ENCODE peak calls at places on chromosomes 7 and 10, in eight cellular contexts. Z, V, U, J, W, O, T and Q are unnamed samples.
A peak's percentile ranks its signal among the peaks of the same experiment; 100 is the strongest.

GRCh38 chr10:111114931-111115500 is 38.2 kb downstream of the ADRA2A start:
- DNase-seq in Z (no peak), V (no peak), U (no peak), J (no peak), W (peak; percentile 34), O (no peak), T (no peak), Q (no peak)

GRCh38 chr7:41835977-41836530 is 133.2 kb upstream of the INHBA start:
- DNase-seq in Z (no peak), V (no peak), U (no peak), J (no peak), W (no peak), O (no peak), T (no peak), Q (no peak)

GRCh38 chr7:41979834-41980307 is 257.1 kb downstream of the GLI3 start:
- DNase-seq in Z (peak; percentile 33), V (no peak), U (no peak), J (no peak), W (no peak), O (no peak), T (no peak), Q (peak; percentile 13)

GRCh38 chr10:109886037-109886787 is 37.1 kb downstream of the XPNPEP1 start:
- DNase-seq in Z (no peak), V (no peak), U (no peak), J (no peak), W (no peak), O (no peak), T (no peak), Q (no peak)

GRCh38 chr10:30559118-30559684 is 70.4 kb downstream of the LYZL2 start:
- DNase-seq in Z (no peak), V (no peak), U (no peak), J (no peak), W (no peak), O (no peak), T (no peak), Q (no peak)

GRCh38 chr10:90787906-90788491 is 69.8 kb downstream of the HTR7 start:
- DNase-seq in Z (peak; percentile 35), V (peak; percentile 29), U (peak; percentile 6), J (peak; percentile 12), W (no peak), O (no peak), T (no peak), Q (peak; percentile 52)

GRCh38 chr7:129262333-129262732 is 37.5 kb downstream of the AHCYL2 start:
- DNase-seq in Z (no peak), V (peak; percentile 12), U (no peak), J (no peak), W (no peak), O (no peak), T (no peak), Q (no peak)

GRCh38 chr10:60718891-60719290 is 59.4 kb upstream of the CDK1 start:
- DNase-seq in Z (no peak), V (no peak), U (no peak), J (no peak), W (no peak), O (no peak), T (no peak), Q (no peak)

GRCh38 chr7:133739817-133740216 is 387.3 kb upstream of the LRGUK start:
- DNase-seq in Z (no peak), V (no peak), U (no peak), J (no peak), W (no peak), O (no peak), T (no peak), Q (no peak)

GRCh38 chr10:63429280-63429679 is 36.5 kb downstream of the JMJD1C start:
- DNase-seq in Z (no peak), V (no peak), U (no peak), J (no peak), W (no peak), O (no peak), T (no peak), Q (no peak)

GRCh38 chr7:40761757-40762342 is 627.0 kb downstream of the SUGCT start:
- DNase-seq in Z (no peak), V (no peak), U (no peak), J (no peak), W (no peak), O (no peak), T (no peak), Q (no peak)

GRCh38 chr7:34060548-34060947 is 155.2 kb downstream of the BMPER start:
- DNase-seq in Z (no peak), V (no peak), U (no peak), J (no peak), W (no peak), O (no peak), T (peak; percentile 70), Q (peak; percentile 51)

GRCh38 chr10:93671042-93671441 is 31.4 kb downstream of the FRA10AC1 start:
- DNase-seq in Z (no peak), V (no peak), U (no peak), J (no peak), W (no peak), O (no peak), T (no peak), Q (no peak)

GRCh38 chr10:132846631-132847415 is 60.9 kb upstream of the NKX6-2 start:
- DNase-seq in Z (no peak), V (no peak), U (no peak), J (no peak), W (peak; percentile 62), O (no peak), T (no peak), Q (no peak)

GRCh38 chr7:5296627-5297226 is 14.0 kb downstream of the SLC29A4 start:
- DNase-seq in Z (peak; percentile 69), V (peak; percentile 80), U (peak; percentile 74), J (peak; percentile 75), W (no peak), O (no peak), T (no peak), Q (no peak)

GRCh38 chr10:99374526-99374925 is 45.4 kb downstream of the CNNM1 start:
- DNase-seq in Z (no peak), V (no peak), U (no peak), J (no peak), W (no peak), O (no peak), T (no peak), Q (no peak)

GRCh38 chr7:54253036-54253373 is 289.2 kb upstream of the VSTM2A start:
- DNase-seq in Z (no peak), V (no peak), U (no peak), J (no peak), W (no peak), O (no peak), T (no peak), Q (no peak)

GRCh38 chr7:106779877-106780276 is 85.2 kb upstream of the PIK3CG start:
- DNase-seq in Z (peak; percentile 24), V (no peak), U (no peak), J (no peak), W (no peak), O (no peak), T (no peak), Q (peak; percentile 16)

DNA sequence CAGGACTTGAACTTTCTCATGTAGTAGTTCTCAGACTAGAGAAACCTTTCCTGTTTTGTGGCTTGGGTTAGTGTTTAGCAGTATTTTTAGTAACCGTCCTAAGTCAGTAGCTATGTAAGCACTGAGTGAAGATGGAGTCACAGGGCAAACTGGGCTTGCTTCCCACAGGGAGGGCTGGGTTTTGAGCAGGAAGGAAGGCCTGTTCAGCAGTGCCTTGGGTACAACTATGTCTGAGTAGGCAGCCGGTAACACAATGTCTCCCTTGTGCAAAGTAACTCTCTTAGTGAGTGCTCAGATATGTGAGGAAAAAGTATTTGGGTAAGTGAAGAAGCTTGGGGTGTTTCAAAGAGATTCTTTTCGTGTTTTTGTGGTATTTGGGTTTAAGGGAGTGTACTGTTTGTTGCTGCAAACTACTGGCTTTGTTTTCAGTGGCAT is 96.4 kb downstream of the CCSER2 start:
- DNase-seq in Z (no peak), V (peak; percentile 2), U (no peak), J (no peak), W (peak; percentile 93), O (peak; percentile 85), T (no peak), Q (no peak)
- H3K27ac ChIP-seq in Z (no peak overlapping the region), V (no peak overlapping the region), U (peak overlapping the region; percentile 16), J (peak overlapping the region; percentile 21), W (peak overlapping the region; percentile 33), O (peak overlapping the region; percentile 90), T (peak overlapping the region; percentile 84), Q (no peak overlapping the region)

GRCh38 chr7:80916770-80917681 is 1.8 kb downstream of the SEMA3C start:
- DNase-seq in Z (no peak), V (no peak), U (no peak), J (no peak), W (no peak), O (no peak), T (no peak), Q (no peak)
- H3K27ac ChIP-seq in Z (no peak overlapping the region), V (no peak overlapping the region), U (no peak overlapping the region), J (no peak overlapping the region), W (no peak overlapping the region), O (no peak overlapping the region), T (no peak overlapping the region), Q (no peak overlapping the region)

GRCh38 chr7:47335557-47336177 is 246.2 kb downstream of the TNS3 start:
- DNase-seq in Z (no peak), V (no peak), U (no peak), J (no peak), W (peak; percentile 32), O (peak; percentile 56), T (no peak), Q (no peak)
- H3K27ac ChIP-seq in Z (no peak overlapping the region), V (no peak overlapping the region), U (no peak overlapping the region), J (no peak overlapping the region), W (peak overlapping the region; percentile 88), O (peak overlapping the region; percentile 98), T (no peak overlapping the region), Q (no peak overlapping the region)

DNA sequence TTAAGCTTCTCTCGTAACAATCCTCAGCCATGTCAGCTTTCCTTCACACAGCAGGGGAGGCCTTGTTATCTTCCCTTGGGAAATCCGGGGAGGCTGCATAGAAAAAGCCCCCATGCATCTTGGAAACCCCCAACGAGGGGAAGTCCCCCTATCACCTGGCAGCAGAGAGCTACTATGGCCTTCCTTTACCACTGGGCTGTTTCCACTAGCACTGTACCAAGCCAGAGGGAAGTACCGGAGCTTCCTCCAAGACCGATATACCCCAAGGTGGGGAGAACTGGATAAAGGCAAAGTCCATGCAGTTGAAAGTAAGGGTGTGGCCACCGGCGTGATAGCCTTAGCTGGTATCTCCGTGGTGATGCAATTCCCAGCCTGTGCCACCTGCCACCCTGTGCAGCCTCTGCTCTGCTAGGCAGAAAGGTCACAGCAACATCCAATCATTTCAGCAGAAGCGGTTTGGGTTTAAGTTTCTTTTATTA is 4.4 kb upstream of the CLIP2 start:
- DNase-seq in Z (no peak), V (no peak), U (no peak), J (no peak), W (no peak), O (no peak), T (no peak), Q (peak; percentile 36)
- H3K27ac ChIP-seq in Z (no peak overlapping the region), V (no peak overlapping the region), U (no peak overlapping the region), J (no peak overlapping the region), W (no peak overlapping the region), O (no peak overlapping the region), T (no peak overlapping the region), Q (no peak overlapping the region)

DNA sequence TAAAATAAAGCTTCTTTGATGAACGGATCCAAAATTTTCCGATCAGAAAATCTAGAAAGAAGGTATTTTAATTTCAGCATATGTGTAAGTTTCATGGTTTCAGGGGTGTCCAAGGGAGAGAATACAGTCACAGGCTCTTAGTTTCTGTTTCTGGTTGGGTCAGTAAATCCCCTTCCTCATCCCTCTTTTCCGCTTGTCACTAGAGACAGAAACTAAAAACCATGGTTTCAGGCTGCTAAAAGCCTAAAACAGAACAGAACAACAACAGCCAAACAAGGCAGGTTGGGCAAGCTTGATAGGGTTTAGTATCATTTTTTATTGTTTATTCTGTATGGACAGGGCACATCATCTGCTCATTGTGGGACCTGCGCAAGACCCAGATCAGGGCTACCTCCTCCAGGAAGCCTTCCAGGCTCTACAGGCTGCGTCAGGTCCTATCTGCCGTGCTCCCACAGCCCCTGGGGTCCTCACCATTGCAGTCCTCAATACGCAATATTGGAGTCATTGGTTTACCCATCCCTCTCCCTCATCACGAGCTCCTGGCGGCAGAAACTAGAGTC is 70.3 kb upstream of the CUX1 start:
- DNase-seq in Z (no peak), V (no peak), U (no peak), J (no peak), W (no peak), O (no peak), T (no peak), Q (no peak)
- H3K27ac ChIP-seq in Z (no peak overlapping the region), V (no peak overlapping the region), U (no peak overlapping the region), J (no peak overlapping the region), W (no peak overlapping the region), O (no peak overlapping the region), T (no peak overlapping the region), Q (no peak overlapping the region)